ENCODE peak calls at places on chromosomes 16 and 17, in five cellular contexts. One of them, this sample, is unnamed.

GRCh38 chr17:69608114-69608513 is 193.6 kb downstream of the MAP2K6 start:
- DNase-seq in adrenal gland: no peak
- DNase-seq in HCT116: no peak
- DNase-seq in body of pancreas: no peak
- DNase-seq in A549: no peak
- DNase-seq in this sample: no peak

GRCh38 chr16:49484454-49484853 is 110.8 kb downstream of the C16orf78 start:
- DNase-seq in adrenal gland: peak; percentile 61
- DNase-seq in HCT116: no peak
- DNase-seq in A549: peak; percentile 46
- DNase-seq in body of pancreas: peak; percentile 84
- DNase-seq in this sample: peak; percentile 12

GRCh38 chr17:53646835-53647234 is 175.9 kb upstream of the KIF2B start:
- DNase-seq in HCT116: no peak
- DNase-seq in A549: no peak
- DNase-seq in adrenal gland: no peak
- DNase-seq in body of pancreas: no peak
- DNase-seq in this sample: no peak

GRCh38 chr17:37478187-37478586 is 11.5 kb upstream of the DUSP14 start:
- DNase-seq in body of pancreas: no peak
- DNase-seq in adrenal gland: no peak
- DNase-seq in HCT116: no peak
- DNase-seq in A549: no peak
- DNase-seq in this sample: no peak

GRCh38 chr17:76570457-76570856 is 15.2 kb downstream of the ST6GALNAC2 start:
- DNase-seq in HCT116: no peak
- DNase-seq in adrenal gland: no peak
- DNase-seq in body of pancreas: no peak
- DNase-seq in A549: no peak
- DNase-seq in this sample: no peak

GRCh38 chr16:83205896-83206295 is 579.1 kb downstream of the CDH13 start:
- DNase-seq in HCT116: no peak
- DNase-seq in adrenal gland: no peak
- DNase-seq in body of pancreas: no peak
- DNase-seq in A549: no peak
- DNase-seq in this sample: no peak

GRCh38 chr17:12342609-12343248 is 322.1 kb downstream of the MAP2K4 start:
- DNase-seq in A549: peak; percentile 22
- DNase-seq in body of pancreas: peak; percentile 22
- DNase-seq in HCT116: peak; percentile 8
- DNase-seq in adrenal gland: no peak
- DNase-seq in this sample: no peak

GRCh38 chr16:21994856-21995465 is 6.0 kb downstream of the PDZD9 start:
- DNase-seq in body of pancreas: no peak
- DNase-seq in adrenal gland: no peak
- DNase-seq in A549: no peak
- DNase-seq in HCT116: no peak
- DNase-seq in this sample: no peak

GRCh38 chr17:82838386-82839063 is 1.3 kb downstream of the ZNF750 start:
- DNase-seq in adrenal gland: peak; percentile 83
- DNase-seq in body of pancreas: peak; percentile 84
- DNase-seq in HCT116: no peak
- DNase-seq in A549: no peak
- DNase-seq in this sample: no peak

GRCh38 chr16:20867585-20867984 is 32.6 kb downstream of the DCUN1D3 start:
- DNase-seq in HCT116: no peak
- DNase-seq in body of pancreas: no peak
- DNase-seq in A549: no peak
- DNase-seq in adrenal gland: no peak
- DNase-seq in this sample: no peak

GRCh38 chr17:75693500-75694481 is 26.7 kb downstream of the SAP30BP start:
- DNase-seq in adrenal gland: no peak
- DNase-seq in body of pancreas: peak; percentile 66
- DNase-seq in A549: peak; percentile 65
- DNase-seq in HCT116: peak; percentile 76
- DNase-seq in this sample: no peak

GRCh38 chr17:71203953-71204352 is 916.9 kb upstream of the SOX9 start:
- DNase-seq in HCT116: no peak
- DNase-seq in adrenal gland: no peak
- DNase-seq in body of pancreas: no peak
- DNase-seq in A549: no peak
- DNase-seq in this sample: no peak

GRCh38 chr17:67375761-67376160 is 1.3 kb upstream of the PITPNC1 start:
- DNase-seq in A549: no peak
- DNase-seq in body of pancreas: no peak
- DNase-seq in adrenal gland: no peak
- DNase-seq in HCT116: no peak
- DNase-seq in this sample: no peak

GRCh38 chr17:29155235-29155965 is 24.8 kb downstream of the MYO18A start:
- DNase-seq in body of pancreas: peak; percentile 68
- DNase-seq in adrenal gland: no peak
- DNase-seq in HCT116: peak; percentile 72
- DNase-seq in A549: peak; percentile 90
- DNase-seq in this sample: no peak

GRCh38 chr16:3645504-3646347 is 8.8 kb upstream of the DNASE1 start:
- DNase-seq in A549: no peak
- DNase-seq in body of pancreas: no peak
- DNase-seq in adrenal gland: peak; percentile 10
- DNase-seq in HCT116: no peak
- DNase-seq in this sample: no peak

GRCh38 chr17:65366102-65366844 is 195.2 kb downstream of the AXIN2 start:
- DNase-seq in body of pancreas: no peak
- DNase-seq in HCT116: no peak
- DNase-seq in adrenal gland: no peak
- DNase-seq in A549: no peak
- DNase-seq in this sample: no peak

GRCh38 chr17:19448341-19449268 is 37.6 kb downstream of the RNF112 start:
- DNase-seq in HCT116: no peak
- DNase-seq in A549: no peak
- DNase-seq in body of pancreas: peak; percentile 38
- DNase-seq in adrenal gland: peak; percentile 65
- DNase-seq in this sample: no peak

GRCh38 chr16:67723151-67723915 is 4.2 kb upstream of the GFOD2 start:
- DNase-seq in body of pancreas: no peak
- DNase-seq in A549: no peak
- DNase-seq in HCT116: no peak
- DNase-seq in adrenal gland: no peak
- DNase-seq in this sample: no peak

GRCh38 chr17:19740933-19741332 is 7.2 kb downstream of the ALDH3A1 start:
- DNase-seq in body of pancreas: no peak
- DNase-seq in HCT116: no peak
- DNase-seq in adrenal gland: no peak
- DNase-seq in A549: no peak
- DNase-seq in this sample: no peak

GRCh38 chr17:50686494-50687199 is 21.1 kb downstream of the ANKRD40 start:
- DNase-seq in HCT116: peak; percentile 92
- DNase-seq in adrenal gland: peak; percentile 83
- DNase-seq in A549: peak; percentile 93
- DNase-seq in body of pancreas: peak; percentile 88
- DNase-seq in this sample: no peak

GRCh38 chr16:8721693-8722348 is 47.4 kb downstream of the ABAT start:
- DNase-seq in adrenal gland: no peak
- DNase-seq in A549: no peak
- DNase-seq in HCT116: no peak
- DNase-seq in body of pancreas: peak; percentile 68
- DNase-seq in this sample: peak; percentile 69

GRCh38 chr17:44931376-44931775 is 16.1 kb upstream of the GFAP start:
- DNase-seq in adrenal gland: no peak
- DNase-seq in HCT116: no peak
- DNase-seq in A549: no peak
- DNase-seq in body of pancreas: no peak
- DNase-seq in this sample: no peak

GRCh38 chr16:2476741-2477140 is 1.8 kb downstream of the TBC1D24 start:
- DNase-seq in body of pancreas: peak; percentile 70
- DNase-seq in adrenal gland: no peak
- DNase-seq in HCT116: no peak
- DNase-seq in A549: no peak
- DNase-seq in this sample: no peak

GRCh38 chr16:1899641-1900451 is 18.4 kb downstream of the HS3ST6 start:
- DNase-seq in HCT116: no peak
- DNase-seq in A549: no peak
- DNase-seq in adrenal gland: no peak
- DNase-seq in body of pancreas: peak; percentile 79
- DNase-seq in this sample: no peak

DNA sequence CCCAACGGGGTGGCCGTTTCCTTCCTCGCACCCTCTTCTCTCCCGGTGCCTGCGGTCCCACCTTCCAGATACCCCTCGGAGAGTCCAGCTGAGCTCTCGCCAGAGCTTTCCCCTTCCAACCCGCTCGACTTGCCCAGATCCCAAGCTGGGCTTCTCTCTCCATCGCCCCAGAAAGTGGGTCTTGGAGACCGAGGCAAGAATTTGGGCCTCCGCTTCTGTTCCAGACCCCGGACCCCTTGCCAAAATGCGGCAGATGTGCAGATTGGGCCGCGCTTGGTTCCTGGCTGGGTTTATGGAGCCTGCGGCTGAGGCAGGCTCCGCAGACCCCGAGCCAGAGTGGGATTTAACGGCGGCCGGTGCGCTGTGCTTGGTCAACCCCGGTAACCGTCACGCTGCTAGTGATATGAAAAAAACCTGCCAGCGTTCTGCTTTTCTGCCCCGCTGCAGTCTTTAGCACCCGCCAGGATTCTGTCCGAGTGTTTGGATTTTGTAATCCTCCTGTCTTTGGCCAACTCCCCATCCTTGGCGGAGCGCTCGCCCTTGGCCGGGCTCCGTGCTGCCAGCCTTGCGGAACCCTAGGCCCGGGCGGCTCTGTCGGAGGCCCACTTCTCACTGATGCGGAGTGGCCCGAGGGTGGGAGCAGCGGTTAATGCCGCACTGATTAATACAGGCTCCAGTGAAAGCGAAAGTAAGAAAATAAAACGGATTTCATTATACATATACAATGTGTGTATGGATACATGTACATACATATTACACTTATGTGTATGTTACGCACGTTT is 754 bp upstream of the SLFN11 start:
- DNase-seq in HCT116: no peak
- DNase-seq in A549: peak; percentile 40
- DNase-seq in body of pancreas: peak; percentile 31
- DNase-seq in adrenal gland: peak; percentile 39
- DNase-seq in this sample: peak; percentile 61
- TF ChIP-seq POLR2A in HCT116: no peak
- TF ChIP-seq POLR2A in A549: no peak
- TF ChIP-seq POLR2A in body of pancreas: no peak
- TF ChIP-seq POLR2A in adrenal gland: no peak
- TF ChIP-seq POLR2A in this sample: no peak

GRCh38 chr17:16521070-16521727 is 29.2 kb upstream of the LRRC75A start:
- DNase-seq in body of pancreas: peak; percentile 83
- DNase-seq in A549: peak; percentile 98
- DNase-seq in adrenal gland: peak; percentile 80
- DNase-seq in HCT116: peak; percentile 77
- DNase-seq in this sample: peak; percentile 83
- TF ChIP-seq POLR2A in body of pancreas: no peak
- TF ChIP-seq POLR2A in A549: no peak
- TF ChIP-seq POLR2A in adrenal gland: no peak
- TF ChIP-seq POLR2A in HCT116: no peak
- TF ChIP-seq POLR2A in this sample: no peak

GRCh38 chr16:65524231-65524630 is 402.4 kb upstream of the CDH11 start:
- DNase-seq in adrenal gland: no peak
- DNase-seq in HCT116: no peak
- DNase-seq in body of pancreas: no peak
- DNase-seq in A549: no peak
- DNase-seq in this sample: no peak

GRCh38 chr16:65523258-65523950 is 401.5 kb upstream of the CDH11 start:
- DNase-seq in body of pancreas: no peak
- DNase-seq in A549: no peak
- DNase-seq in adrenal gland: no peak
- DNase-seq in HCT116: no peak
- DNase-seq in this sample: no peak

GRCh38 chr16:65524997-65525396 is 403.1 kb upstream of the CDH11 start:
- DNase-seq in adrenal gland: no peak
- DNase-seq in A549: no peak
- DNase-seq in body of pancreas: no peak
- DNase-seq in HCT116: no peak
- DNase-seq in this sample: no peak

GRCh38 chr16:65521685-65522338 is 399.9 kb upstream of the CDH11 start:
- DNase-seq in adrenal gland: no peak
- DNase-seq in body of pancreas: no peak
- DNase-seq in HCT116: no peak
- DNase-seq in A549: no peak
- DNase-seq in this sample: no peak

DNA sequence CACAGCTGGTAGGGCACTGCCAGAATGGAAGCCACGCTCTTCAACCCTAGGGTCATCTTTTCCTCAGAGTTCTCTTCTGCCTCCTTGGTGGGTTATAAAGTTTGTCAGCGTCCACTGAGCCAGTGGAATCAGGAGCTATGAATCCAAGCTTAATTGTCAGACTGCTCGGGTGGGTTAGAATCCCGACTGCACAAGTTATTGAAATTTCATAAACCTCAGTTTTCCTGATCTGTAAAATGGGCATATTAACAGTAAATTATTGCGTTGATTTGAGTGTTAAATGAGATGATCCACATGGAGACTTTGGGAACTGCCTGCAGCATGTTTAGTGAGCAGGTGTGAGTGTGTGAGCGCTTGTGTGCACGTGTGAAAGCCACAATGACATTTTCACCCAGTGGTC is 400.5 kb upstream of the CDH11 start:
- DNase-seq in A549: no peak
- DNase-seq in body of pancreas: no peak
- DNase-seq in HCT116: no peak
- DNase-seq in adrenal gland: no peak
- DNase-seq in this sample: no peak
- TF ChIP-seq POLR2A in A549: no peak
- TF ChIP-seq POLR2A in body of pancreas: no peak
- TF ChIP-seq POLR2A in HCT116: no peak
- TF ChIP-seq POLR2A in adrenal gland: no peak
- TF ChIP-seq POLR2A in this sample: no peak

GRCh38 chr17:49588312-49588711 is 12.6 kb downstream of the NXPH3 start:
- DNase-seq in A549: no peak
- DNase-seq in body of pancreas: no peak
- DNase-seq in HCT116: no peak
- DNase-seq in adrenal gland: no peak
- DNase-seq in this sample: no peak
- TF ChIP-seq POLR2A in A549: no peak
- TF ChIP-seq POLR2A in body of pancreas: no peak
- TF ChIP-seq POLR2A in HCT116: no peak
- TF ChIP-seq POLR2A in adrenal gland: no peak
- TF ChIP-seq POLR2A in this sample: no peak

DNA sequence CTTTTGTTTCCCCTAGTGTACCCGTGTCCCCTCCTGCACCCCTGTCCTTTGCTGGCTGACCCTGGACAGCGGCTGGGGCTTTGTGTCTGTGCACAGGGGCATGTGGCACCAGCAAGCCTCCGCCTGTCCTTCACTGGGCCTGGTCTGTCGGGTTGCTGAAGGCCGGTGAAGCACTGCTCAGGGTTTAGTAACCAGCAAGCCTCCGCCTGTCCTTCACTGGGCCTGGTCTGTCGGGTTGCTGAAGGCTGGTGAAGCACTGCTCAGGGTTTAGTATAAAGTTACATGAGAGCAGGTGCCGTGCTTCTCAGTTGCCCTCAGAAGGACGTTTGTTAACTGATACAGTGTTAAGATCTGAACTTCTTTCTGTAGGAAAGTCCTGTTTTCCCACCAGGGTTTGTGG is 33.8 kb downstream of the DEF8 start:
- DNase-seq in adrenal gland: no peak
- DNase-seq in body of pancreas: no peak
- DNase-seq in A549: no peak
- DNase-seq in HCT116: no peak
- DNase-seq in this sample: no peak
- TF ChIP-seq POLR2A in adrenal gland: no peak
- TF ChIP-seq POLR2A in body of pancreas: no peak
- TF ChIP-seq POLR2A in A549: no peak
- TF ChIP-seq POLR2A in HCT116: no peak
- TF ChIP-seq POLR2A in this sample: no peak